ENCODE peak calls at places on chromosomes 5 and 9, in five cellular contexts. Q, Y, R, U and M are unnamed samples.

GRCh38 chr5:6496636-6497035 is 48.0 kb downstream of the UBE2QL1 start:
- DNase-seq in U (no peak), Q (no peak), Y (no peak), R (no peak), M (no peak)

GRCh38 chr9:13899924-13900323 is 414.0 kb downstream of the NFIB start:
- DNase-seq in Q (no peak), R (no peak), Y (no peak), U (no peak), M (no peak)

GRCh38 chr5:120818128-120818527 is 354.0 kb downstream of the PRR16 start:
- DNase-seq in R (no peak), U (no peak), Y (no peak), Q (no peak), M (no peak)

GRCh38 chr9:27362447-27363210 is 65.7 kb upstream of the EQTN start:
- DNase-seq in R (no peak), U (no peak), Q (no peak), Y (no peak), M (no peak)

GRCh38 chr9:70589571-70590263 is 175.3 kb upstream of the KLF9 start:
- DNase-seq in R (peak), Q (peak), U (peak), Y (no peak), M (no peak)

GRCh38 chr5:106595864-106596263 is 1074.9 kb downstream of the EFNA5 start:
- DNase-seq in R (no peak), U (no peak), Q (no peak), Y (no peak), M (no peak)

GRCh38 chr5:133251296-133252132 is 199.7 kb downstream of the HSPA4 start:
- DNase-seq in U (no peak), Y (peak), Q (peak), R (no peak), M (no peak)

GRCh38 chr5:133995903-133996563 is 8.7 kb downstream of the VDAC1 start:
- DNase-seq in Q (no peak), Y (no peak), R (no peak), U (no peak), M (no peak)

GRCh38 chr5:91556-92263 is at the start of gene PLEKHG4B:
- DNase-seq in Q (no peak), U (no peak), R (no peak), Y (no peak), M (no peak)

GRCh38 chr5:140239939-140240700 is 62.8 kb downstream of the PFDN1 start:
- DNase-seq in Y (peak), R (no peak), U (peak), Q (peak), M (peak)

GRCh38 chr9:116564266-116564793 is 122.8 kb upstream of the TRIM32 start:
- DNase-seq in Y (no peak), Q (no peak), U (no peak), R (no peak), M (no peak)

GRCh38 chr9:116390306-116391228 is 237.0 kb downstream of the PAPPA start:
- DNase-seq in Q (no peak), Y (no peak), R (peak), U (no peak), M (no peak)

GRCh38 chr9:2574215-2574614 is 47.4 kb upstream of the VLDLR start:
- DNase-seq in U (no peak), R (peak), Q (no peak), Y (no peak), M (no peak)